ENCODE peak calls at places on chromosomes 13 and 19, in five cellular contexts. D, F, M, S and T are unnamed samples.
A peak's percentile ranks its signal among the peaks of the same experiment; 100 is the strongest.

GRCh38 chr13:27079421-27079958 is 92.1 kb downstream of the USP12 start:
- DNase-seq in D (no peak), F (no peak), M (no peak), S (no peak), T (no peak)

GRCh38 chr13:50626031-50626643 is 217.4 kb downstream of the DLEU7 start:
- DNase-seq in D (no peak), F (peak; percentile 29), M (no peak), S (no peak), T (no peak)

GRCh38 chr19:44653977-44654784 is 10.5 kb downstream of the PVR start:
- DNase-seq in D (peak; percentile 80), F (peak; percentile 89), M (peak; percentile 24), S (no peak), T (peak; percentile 77)

GRCh38 chr13:106533940-106534843 is 1.3 kb downstream of the EFNB2 start:
- DNase-seq in D (peak; percentile 73), F (no peak), M (peak; percentile 76), S (peak; percentile 55), T (peak; percentile 34)

GRCh38 chr13:48902421-48902820 is 73.3 kb upstream of the FNDC3A start:
- DNase-seq in D (no peak), F (no peak), M (no peak), S (no peak), T (no peak)

GRCh38 chr13:105410602-105411001 is 1124.9 kb downstream of the EFNB2 start:
- DNase-seq in D (no peak), F (peak; percentile 65), M (peak; percentile 39), S (no peak), T (peak; percentile 47)

GRCh38 chr19:38713227-38713649 is 31.0 kb downstream of the CAPN12 start:
- DNase-seq in D (peak; percentile 92), F (peak; percentile 92), M (no peak), S (no peak), T (peak; percentile 75)

GRCh38 chr13:28531195-28531955 is 36.4 kb upstream of the FLT1 start:
- DNase-seq in D (no peak), F (peak; percentile 49), M (no peak), S (no peak), T (no peak)

GRCh38 chr13:22744688-22745452 is 435.9 kb upstream of the SGCG start:
- DNase-seq in D (no peak), F (no peak), M (no peak), S (no peak), T (no peak)

GRCh38 chr19:11196406-11197287 is 698 bp downstream of the KANK2 start:
- DNase-seq in D (peak; percentile 81), F (peak; percentile 42), M (peak; percentile 67), S (no peak), T (no peak)

GRCh38 chr19:17409990-17410389 is 4.6 kb upstream of the BST2 start:
- DNase-seq in D (no peak), F (peak; percentile 92), M (no peak), S (no peak), T (no peak)

GRCh38 chr13:50387124-50387581 is 371.9 kb downstream of the KCNRG start:
- DNase-seq in D (no peak), F (no peak), M (no peak), S (peak; percentile 93), T (no peak)

GRCh38 chr13:111915104-111915551 is 151.8 kb upstream of the SOX1 start:
- DNase-seq in D (peak; percentile 52), F (no peak), M (no peak), S (no peak), T (no peak)

GRCh38 chr13:28000567-28000966 is 12.1 kb upstream of the URAD start:
- DNase-seq in D (peak; percentile 19), F (no peak), M (no peak), S (no peak), T (no peak)

GRCh38 chr13:25037057-25037813 is 58.7 kb upstream of the PABPC3 start:
- DNase-seq in D (no peak), F (peak; percentile 65), M (peak; percentile 23), S (peak; percentile 30), T (peak; percentile 57)

GRCh38 chr19:10718205-10719196 is 622 bp downstream of the DNM2 start:
- DNase-seq in D (no peak), F (peak; percentile 53), M (no peak), S (no peak), T (no peak)

GRCh38 chr13:106423530-106423929 is 111.9 kb downstream of the EFNB2 start:
- DNase-seq in D (no peak), F (no peak), M (no peak), S (no peak), T (no peak)

GRCh38 chr13:97005631-97006262 is 11.5 kb upstream of the OXGR1 start:
- DNase-seq in D (no peak), F (no peak), M (peak; percentile 25), S (no peak), T (no peak)

GRCh38 chr13:94656766-94657165 is 55.1 kb downstream of the GPR180 start:
- DNase-seq in D (no peak), F (no peak), M (peak; percentile 39), S (no peak), T (no peak)